ENCODE peak calls at places on chromosome 5, in five cellular contexts. E, F, P, U and G are unnamed samples.

GRCh38 chr5:122419195-122419894 is 107.3 kb downstream of the SNCAIP start:
- DNase-seq in U (no peak), E (no peak), P (no peak), F (no peak), G (no peak)

GRCh38 chr5:163586431-163587033 is 81.1 kb downstream of the MAT2B start:
- DNase-seq in F (no peak), P (no peak), U (peak; percentile 14), E (no peak), G (no peak)

GRCh38 chr5:113050606-113051391 is 74.2 kb downstream of the DCP2 start:
- DNase-seq in F (peak; percentile 10), U (peak; percentile 93), P (peak; percentile 80), E (no peak), G (no peak)

GRCh38 chr5:172284275-172284971 is 859 bp upstream of the UBTD2 start:
- DNase-seq in P (peak; percentile 31), F (no peak), E (peak; percentile 33), U (peak; percentile 61), G (peak; percentile 46)

GRCh38 chr5:122653087-122654017 is 121.5 kb upstream of the SNX2 start:
- DNase-seq in E (no peak), P (no peak), U (no peak), F (no peak), G (no peak)

GRCh38 chr5:72170101-72170500 is 62.8 kb downstream of the MAP1B start:
- DNase-seq in U (no peak), P (no peak), E (no peak), F (no peak), G (no peak)

GRCh38 chr5:126007841-126008240 is 415.4 kb upstream of the GRAMD2B start:
- DNase-seq in P (no peak), F (no peak), E (no peak), U (peak; percentile 44), G (no peak)

GRCh38 chr5:107300928-107301327 is 369.8 kb downstream of the EFNA5 start:
- DNase-seq in P (no peak), F (no peak), E (no peak), U (no peak), G (no peak)

GRCh38 chr5:60352992-60353391 is 347.0 kb downstream of the DEPDC1B start:
- DNase-seq in E (no peak), P (no peak), F (no peak), U (no peak), G (no peak)

GRCh38 chr5:149198148-149198547 is 56.9 kb downstream of the ABLIM3 start:
- DNase-seq in E (no peak), U (no peak), P (no peak), F (no peak), G (no peak)

GRCh38 chr5:149200355-149200754 is 59.1 kb downstream of the ABLIM3 start:
- DNase-seq in F (no peak), E (no peak), P (no peak), U (no peak), G (no peak)

GRCh38 chr5:149201121-149201637 is 59.9 kb downstream of the ABLIM3 start:
- DNase-seq in P (no peak), F (no peak), E (no peak), U (peak; percentile 20), G (no peak)

GRCh38 chr5:149195962-149196361 is 54.7 kb downstream of the ABLIM3 start:
- DNase-seq in U (no peak), E (no peak), P (no peak), F (no peak), G (no peak)

GRCh38 chr5:149195337-149195887 is 54.1 kb downstream of the ABLIM3 start:
- DNase-seq in F (no peak), U (no peak), E (no peak), P (no peak), G (no peak)
- H3K27ac ChIP-seq in F (no peak overlapping the region), U (no peak overlapping the region), E (no peak overlapping the region), P (no peak overlapping the region), G (no peak overlapping the region)

DNA sequence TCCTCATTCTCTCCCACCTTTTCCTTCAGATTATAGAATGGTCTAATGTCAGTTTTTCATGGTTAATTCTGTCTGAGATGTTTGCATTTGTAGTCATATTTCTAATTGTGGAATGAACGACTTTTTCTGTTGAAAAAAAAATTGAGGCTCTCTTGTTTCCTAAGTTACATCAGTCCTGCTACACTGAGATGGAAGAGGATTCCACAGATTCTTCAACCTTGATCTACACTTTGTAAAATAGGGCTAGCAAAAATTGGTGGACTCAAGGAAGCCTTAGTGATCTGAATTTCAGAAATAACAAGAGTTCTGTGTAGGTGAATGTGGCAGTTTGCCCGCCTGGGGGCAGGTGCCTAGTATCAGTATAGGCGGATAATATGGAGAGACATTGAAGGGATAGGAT is 51.9 kb downstream of the ERBIN start:
- DNase-seq in F (no peak), U (no peak), P (no peak), E (no peak), G (no peak)
- H3K27ac ChIP-seq in F (no peak overlapping the region), U (no peak overlapping the region), P (no peak overlapping the region), E (no peak overlapping the region), G (no peak overlapping the region)

GRCh38 chr5:82910905-82911304 is 166.3 kb downstream of the TMEM167A start:
- DNase-seq in P (no peak), U (no peak), E (no peak), F (no peak), G (no peak)

GRCh38 chr5:82911902-82912301 is 165.3 kb downstream of the TMEM167A start:
- DNase-seq in F (no peak), U (peak; percentile 1), P (no peak), E (no peak), G (no peak)

GRCh38 chr5:82912462-82912861 is 164.7 kb downstream of the TMEM167A start:
- DNase-seq in P (no peak), F (no peak), U (no peak), E (no peak), G (no peak)

DNA sequence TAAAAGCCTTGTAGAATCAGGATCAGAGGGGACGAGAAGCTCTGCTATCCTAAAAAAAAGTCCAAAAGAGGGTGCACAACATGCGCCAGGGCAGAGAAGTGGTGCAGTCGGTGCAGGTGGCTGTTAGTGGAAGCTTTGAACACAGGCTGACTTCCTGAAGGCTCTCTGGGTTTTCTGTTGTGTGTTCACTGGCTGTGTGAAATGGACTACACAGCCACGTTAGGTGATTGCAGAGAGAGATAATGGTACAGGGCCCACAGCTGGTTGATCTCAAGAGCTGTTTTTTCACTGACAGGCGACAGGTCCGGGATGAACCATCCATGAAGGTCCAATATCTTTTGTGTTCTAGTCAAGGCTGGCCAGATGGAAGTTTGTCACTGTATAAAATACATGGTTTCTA is 167.4 kb downstream of the TMEM167A start:
- DNase-seq in E (no peak), F (no peak), P (no peak), U (no peak), G (no peak)
- H3K27ac ChIP-seq in E (no peak overlapping the region), F (no peak overlapping the region), P (no peak overlapping the region), U (no peak overlapping the region), G (no peak overlapping the region)

DNA sequence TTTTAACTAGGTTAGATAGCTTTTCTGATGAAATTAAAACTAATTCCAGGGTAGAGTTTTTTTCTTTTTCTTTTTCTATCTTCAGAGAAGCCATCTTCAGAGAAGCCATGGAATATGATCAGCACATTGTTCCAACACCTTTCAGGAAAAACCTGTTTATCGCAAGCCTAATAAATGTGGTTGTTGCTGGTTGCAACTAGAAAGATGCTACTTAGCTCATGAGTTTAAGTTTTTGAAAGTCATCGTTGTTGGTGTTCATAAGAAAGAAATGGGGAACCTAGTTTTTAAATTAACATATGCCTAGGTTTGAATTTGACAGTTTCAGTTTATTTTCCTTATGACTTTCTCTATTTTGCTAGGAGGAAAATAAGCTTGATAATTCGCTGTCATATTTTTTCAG is 7.6 kb downstream of the CPEB4 start:
- DNase-seq in P (no peak), U (no peak), E (no peak), F (no peak), G (no peak)
- H3K27ac ChIP-seq in P (no peak overlapping the region), U (no peak overlapping the region), E (no peak overlapping the region), F (no peak overlapping the region), G (no peak overlapping the region)

DNA sequence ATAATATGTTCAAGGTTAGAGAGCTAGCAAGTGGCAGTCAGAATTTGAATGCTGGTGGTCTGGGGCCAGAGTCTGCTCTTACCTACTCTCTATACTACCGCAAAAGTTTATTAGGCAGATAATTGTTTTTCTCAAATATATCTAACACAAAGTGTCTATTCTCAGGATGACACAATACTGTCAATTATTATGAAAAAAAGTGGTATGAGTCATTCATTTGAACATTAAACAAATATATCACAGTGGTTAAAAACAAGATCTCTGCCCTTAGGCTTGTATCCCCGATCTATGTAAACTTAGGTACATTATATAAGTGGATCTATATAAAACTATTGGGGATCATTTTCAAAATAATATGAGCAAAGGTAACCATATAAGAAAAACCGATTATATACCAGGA is 354.9 kb downstream of the CETN3 start:
- DNase-seq in P (peak; percentile 61), U (no peak), F (no peak), E (no peak), G (no peak)
- H3K27ac ChIP-seq in P (no peak overlapping the region), U (no peak overlapping the region), F (no peak overlapping the region), E (no peak overlapping the region), G (no peak overlapping the region)

GRCh38 chr5:662751-663435 is 30.3 kb downstream of the TPPP start:
- DNase-seq in U (no peak), P (no peak), E (no peak), F (no peak), G (no peak)

GRCh38 chr5:663436-664342 is 29.5 kb downstream of the TPPP start:
- DNase-seq in E (no peak), F (no peak), U (no peak), P (no peak), G (no peak)

GRCh38 chr5:664343-664993 is 28.7 kb downstream of the TPPP start:
- DNase-seq in E (no peak), P (no peak), F (no peak), U (no peak), G (no peak)

GRCh38 chr5:660491-661030 is 32.6 kb downstream of the TPPP start:
- DNase-seq in F (no peak), P (no peak), U (no peak), E (no peak), G (no peak)

DNA sequence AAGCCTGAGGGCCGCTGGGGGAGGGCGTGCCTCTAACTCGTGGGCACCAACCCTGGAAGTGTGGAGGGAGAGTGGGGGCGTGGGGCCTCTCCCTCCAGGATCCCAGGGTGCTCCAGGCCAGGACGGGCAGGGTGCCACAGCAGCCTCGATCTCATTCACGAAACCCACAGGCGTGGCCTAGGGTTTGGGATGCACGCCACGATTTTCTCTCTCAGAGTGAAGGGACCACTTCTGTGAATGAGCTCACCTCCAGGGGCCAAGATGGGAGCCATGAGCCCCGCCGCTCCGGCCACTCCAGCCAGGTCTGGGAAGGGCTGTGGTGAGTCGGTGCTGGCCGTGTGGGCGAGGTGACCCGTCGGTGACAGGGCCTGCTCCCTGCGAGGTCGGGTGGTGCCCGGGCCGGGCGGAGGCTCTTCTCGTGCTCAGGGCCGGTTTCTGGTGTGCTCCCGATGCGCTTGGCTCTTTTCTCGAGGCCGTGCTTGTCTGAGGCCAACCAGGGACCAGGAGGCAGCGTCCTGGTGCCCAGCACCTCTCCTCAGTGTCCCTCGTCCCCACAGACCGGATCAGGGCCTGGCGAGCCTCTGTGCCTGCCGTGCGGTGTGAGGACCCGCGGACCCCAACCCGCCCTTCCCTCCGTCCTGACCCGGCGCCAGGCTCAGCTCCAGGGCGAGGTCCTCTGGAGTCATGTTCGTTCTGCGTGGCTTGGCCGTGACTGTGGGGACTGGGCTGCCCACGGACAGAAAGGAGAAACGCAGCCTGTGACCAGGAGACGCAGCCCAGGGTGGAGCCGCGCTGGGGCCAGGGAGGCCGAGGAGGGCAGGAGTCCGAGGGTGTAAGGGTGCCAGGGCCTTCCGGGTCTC is 31.0 kb downstream of the TPPP start:
- DNase-seq in F (no peak), P (no peak), E (no peak), U (no peak), G (no peak)
- H3K27ac ChIP-seq in F (no peak overlapping the region), P (no peak overlapping the region), E (peak overlapping the region; percentile 68), U (no peak overlapping the region), G (peak overlapping the region; percentile 53)

GRCh38 chr5:115599502-115599901 is 2.8 kb downstream of the TICAM2 start:
- DNase-seq in U (peak; percentile 76), P (no peak), F (no peak), E (peak; percentile 30), G (no peak)
- H3K27ac ChIP-seq in U (peak overlapping the region; percentile 84), P (no peak overlapping the region), F (no peak overlapping the region), E (no peak overlapping the region), G (peak overlapping the region; percentile 31)

GRCh38 chr5:43515678-43516048 is 715 bp upstream of the C5orf34 start:
- DNase-seq in F (no peak), E (no peak), U (peak; percentile 5), P (no peak), G (no peak)
- H3K27ac ChIP-seq in F (peak overlapping the region; percentile 76), E (peak overlapping the region; percentile 79), U (peak overlapping the region; percentile 99), P (no peak overlapping the region), G (no peak overlapping the region)